ENCODE peak calls at places on chromosomes 4 and X, in six cellular contexts. Z is suprapubic skin, W is fibroblast of pulmonary artery, P is HL-60, T is DND-41, U is cardiac muscle cell. X is an unnamed sample.

GRCh38 chr4:68948044-68948743 is 3.4 kb downstream of the UGT2A3 start:
- DNase-seq in Z (no peak), W (no peak), P (no peak), T (no peak), U (no peak), X (no peak)

GRCh38 chrX:51955200-51955599 is 61.8 kb downstream of the MAGED1 start:
- DNase-seq in Z (no peak), W (no peak), P (no peak), T (no peak), U (no peak), X (peak)

GRCh38 chr4:52110171-52110570 is 59.1 kb downstream of the SPATA18 start:
- DNase-seq in Z (no peak), W (peak), P (no peak), T (no peak), U (no peak), X (no peak)

GRCh38 chrX:56802428-56802827 is 73.4 kb downstream of the NBDY start:
- DNase-seq in Z (no peak), W (no peak), P (no peak), T (no peak), U (no peak), X (no peak)

GRCh38 chrX:155997436-155997835 is at the start of gene IL9R:
- DNase-seq in Z (no peak), W (no peak), P (peak), T (peak), U (no peak), X (peak)

GRCh38 chrX:38347136-38347535 is 5.3 kb upstream of the OTC start:
- DNase-seq in Z (no peak), W (peak), P (peak), T (no peak), U (peak), X (peak)

GRCh38 chrX:3501833-3502535 is 155.5 kb upstream of the MXRA5 start:
- DNase-seq in Z (no peak), W (no peak), P (no peak), T (no peak), U (no peak), X (no peak)

GRCh38 chr4:1347410-1347864 is 429 bp downstream of the UVSSA start:
- DNase-seq in Z (peak), W (peak), P (peak), T (no peak), U (peak), X (peak)

GRCh38 chr4:119646347-119647071 is 17.9 kb upstream of the PDE5A start:
- DNase-seq in Z (no peak), W (peak), P (no peak), T (no peak), U (no peak), X (no peak)

GRCh38 chrX:9586992-9587392 is 122.1 kb downstream of the TBL1X start:
- DNase-seq in Z (no peak), W (no peak), P (no peak), T (no peak), U (peak), X (no peak)

GRCh38 chr4:155688211-155688610 is 21.6 kb downstream of the GUCY1A1 start:
- DNase-seq in Z (no peak), W (no peak), P (no peak), T (no peak), U (no peak), X (no peak)

GRCh38 chr4:76354517-76355473 is 48.3 kb downstream of the STBD1 start:
- DNase-seq in Z (no peak), W (peak), P (peak), T (no peak), U (no peak), X (no peak)

GRCh38 chr4:187668683-187669082 is 326.9 kb upstream of the ZFP42 start:
- DNase-seq in Z (no peak), W (no peak), P (no peak), T (no peak), U (no peak), X (no peak)

GRCh38 chr4:180823116-180823515 is 1420.1 kb upstream of the TENM3 start:
- DNase-seq in Z (no peak), W (no peak), P (no peak), T (no peak), U (no peak), X (no peak)

GRCh38 chr4:121030151-121030550 is 42.2 kb downstream of the NDNF start:
- DNase-seq in Z (no peak), W (no peak), P (no peak), T (no peak), U (no peak), X (no peak)

GRCh38 chr4:5710962-5711478 is at the start of gene EVC:
- DNase-seq in Z (peak), W (peak), P (no peak), T (no peak), U (peak), X (no peak)

GRCh38 chr4:102824398-102824797 is 3.0 kb downstream of the UBE2D3 start:
- DNase-seq in Z (no peak), W (no peak), P (no peak), T (no peak), U (no peak), X (no peak)
- H3K4me3 ChIP-seq in Z (peak), W (peak), P (peak), T (peak), U (peak), X (peak)

GRCh38 chr4:168995537-168996295 is 14.3 kb downstream of the CBR4 start:
- DNase-seq in Z (no peak), W (peak), P (no peak), T (no peak), U (no peak), X (no peak)
- TF ChIP-seq CTCF in Z (no peak), W (peak), P (no peak), T (peak), U (peak), X (no peak)

DNA sequence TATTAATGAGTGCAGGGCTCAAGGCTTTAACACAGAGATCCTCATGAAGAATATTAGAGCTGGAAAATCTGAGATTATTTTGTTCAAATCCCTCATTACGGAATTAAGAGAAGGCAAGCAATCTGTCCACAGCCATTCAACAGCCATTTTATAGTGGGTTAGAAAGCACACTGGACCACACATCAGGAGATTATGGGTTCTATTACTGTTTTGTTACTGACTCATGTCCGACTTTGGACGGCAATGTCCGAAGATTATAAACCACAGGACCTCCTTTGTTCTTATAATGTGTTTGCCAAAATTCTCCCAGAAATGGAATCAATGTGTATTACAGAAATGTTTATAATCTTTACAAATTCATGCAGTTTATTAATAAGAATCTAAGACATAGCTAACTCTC is 8.1 kb downstream of the LAMTOR3 start:
- DNase-seq in Z (no peak), W (peak), P (no peak), T (no peak), U (no peak), X (no peak)
- H3K4me3 ChIP-seq in Z (no peak), W (no peak), P (no peak), T (no peak), U (no peak), X (no peak)

GRCh38 chr4:26248647-26249046 is 72.2 kb upstream of the RBPJ start:
- DNase-seq in Z (no peak), W (peak), P (no peak), T (no peak), U (no peak), X (no peak)

GRCh38 chr4:26257850-26258249 is 63.0 kb upstream of the RBPJ start:
- DNase-seq in Z (no peak), W (no peak), P (peak), T (no peak), U (no peak), X (peak)

GRCh38 chr4:26256016-26256415 is 64.8 kb upstream of the RBPJ start:
- DNase-seq in Z (no peak), W (no peak), P (no peak), T (no peak), U (no peak), X (no peak)

DNA sequence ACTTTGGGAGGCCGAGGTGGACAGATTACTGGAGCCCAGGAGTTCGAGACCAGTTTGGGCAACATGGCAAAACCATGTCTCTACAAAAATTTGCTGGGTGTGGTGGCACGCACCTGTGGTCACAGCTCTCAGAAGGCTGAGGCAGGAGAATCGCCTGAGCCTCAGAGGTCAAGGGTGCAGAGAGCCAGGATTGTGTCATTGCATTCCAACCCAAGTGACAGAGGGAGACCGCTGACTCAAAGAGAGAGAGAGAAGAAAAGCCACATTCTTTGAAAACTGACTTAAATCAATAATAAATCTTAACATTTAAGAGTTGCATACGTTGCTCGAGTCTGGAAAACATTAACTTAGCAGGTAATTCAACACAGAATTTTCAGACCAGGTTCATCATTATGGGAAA is 68.5 kb upstream of the RBPJ start:
- DNase-seq in Z (no peak), W (no peak), P (no peak), T (no peak), U (no peak), X (peak)
- TF ChIP-seq CTCF in Z (no peak), W (no peak), P (no peak), T (no peak), U (no peak), X (no peak)

X was measured in GM12865.